ENCODE peak calls at places on chromosomes 13 and 19, in seven cellular contexts. O, M, F, G, W, V and B are unnamed samples.
A peak's percentile ranks its signal among the peaks of the same experiment; 100 is the strongest.

GRCh38 chr13:102090532-102090931 is 311.3 kb downstream of the FGF14 start:
- DNase-seq in M (no peak), F (no peak), O (no peak), V (no peak), W (no peak), G (no peak), B (no peak)

GRCh38 chr13:87887459-87888123 is 216.4 kb downstream of the SLITRK5 start:
- DNase-seq in F (no peak), G (no peak), V (no peak), W (no peak), O (peak; percentile 35), M (no peak), B (no peak)

GRCh38 chr13:71922191-71922590 is 55.2 kb upstream of the DACH1 start:
- DNase-seq in M (no peak), G (no peak), V (no peak), W (no peak), F (no peak), O (no peak), B (no peak)

GRCh38 chr19:56393119-56394012 is at the start of gene ZNF582:
- DNase-seq in F (peak; percentile 95), V (peak; percentile 99), M (peak; percentile 97), W (peak; percentile 96), O (peak; percentile 96), G (peak; percentile 96), B (peak; percentile 98)

GRCh38 chr13:48235100-48235813 is 2.3 kb downstream of the ITM2B start:
- DNase-seq in F (no peak), W (no peak), O (no peak), M (no peak), V (no peak), G (no peak), B (no peak)

GRCh38 chr19:32407004-32407992 is 1.7 kb downstream of the DPY19L3 start:
- DNase-seq in F (peak; percentile 89), V (peak; percentile 82), G (no peak), M (no peak), O (no peak), W (peak; percentile 63), B (no peak)

GRCh38 chr19:18118420-18119242 is 21.1 kb downstream of the MAST3 start:
- DNase-seq in O (no peak), M (no peak), V (no peak), W (no peak), F (peak; percentile 23), G (no peak), B (no peak)

GRCh38 chr13:26557393-26558073 is at the start of gene WASF3:
- DNase-seq in O (peak; percentile 100), M (peak; percentile 96), W (peak; percentile 97), F (peak; percentile 87), G (peak; percentile 92), V (peak; percentile 98), B (peak; percentile 91)

GRCh38 chr13:25881136-25881926 is 170.5 kb downstream of the SHISA2 start:
- DNase-seq in F (no peak), V (no peak), W (no peak), M (no peak), O (no peak), G (no peak), B (no peak)

GRCh38 chr13:112614835-112615234 is 26.9 kb upstream of the TUBGCP3 start:
- DNase-seq in O (peak; percentile 3), M (no peak), V (peak; percentile 8), W (no peak), F (no peak), G (no peak), B (peak; percentile 2)

GRCh38 chr19:5621311-5621944 is 1.1 kb downstream of the SAFB2 start:
- DNase-seq in O (no peak), M (no peak), V (peak; percentile 82), W (peak; percentile 64), F (no peak), G (no peak), B (peak; percentile 83)

GRCh38 chr13:113105032-113105993 is at the start of gene F7:
- DNase-seq in G (peak; percentile 48), M (no peak), W (no peak), V (no peak), O (peak; percentile 46), F (no peak), B (no peak)

GRCh38 chr19:1239796-1240737 is 1.5 kb upstream of the ATP5F1D start:
- DNase-seq in F (peak; percentile 90), V (peak; percentile 95), W (peak; percentile 95), G (peak; percentile 96), M (peak; percentile 93), O (peak; percentile 91), B (peak; percentile 95)

GRCh38 chr19:19033176-19033425 is 216 bp downstream of the SUGP2 start:
- DNase-seq in G (no peak), M (no peak), F (no peak), O (no peak), V (no peak), W (no peak), B (no peak)

GRCh38 chr13:111388851-111389500 is 68.5 kb downstream of the TEX29 start:
- DNase-seq in O (no peak), V (no peak), G (no peak), F (no peak), W (no peak), M (peak; percentile 40), B (no peak)

GRCh38 chr19:29326849-29327840 is 114.2 kb upstream of the UQCRFS1 start:
- DNase-seq in W (no peak), F (no peak), M (no peak), V (no peak), O (no peak), G (no peak), B (no peak)

GRCh38 chr19:31819837-31820236 is 470.6 kb upstream of the TSHZ3 start:
- DNase-seq in M (no peak), V (no peak), W (no peak), F (no peak), G (no peak), O (no peak), B (no peak)

GRCh38 chr19:28329429-28329828 is 883.5 kb downstream of the UQCRFS1 start:
- DNase-seq in V (no peak), M (no peak), G (no peak), W (no peak), F (no peak), O (no peak), B (no peak)

GRCh38 chr19:13231663-13232062 is 81.5 kb downstream of the IER2 start:
- DNase-seq in V (no peak), W (no peak), F (no peak), M (no peak), O (no peak), G (no peak), B (no peak)
- H3K4me3 ChIP-seq in V (no peak overlapping the region), W (no peak overlapping the region), F (no peak overlapping the region), M (no peak overlapping the region), O (no peak overlapping the region), G (no peak overlapping the region), B (no peak overlapping the region)

DNA sequence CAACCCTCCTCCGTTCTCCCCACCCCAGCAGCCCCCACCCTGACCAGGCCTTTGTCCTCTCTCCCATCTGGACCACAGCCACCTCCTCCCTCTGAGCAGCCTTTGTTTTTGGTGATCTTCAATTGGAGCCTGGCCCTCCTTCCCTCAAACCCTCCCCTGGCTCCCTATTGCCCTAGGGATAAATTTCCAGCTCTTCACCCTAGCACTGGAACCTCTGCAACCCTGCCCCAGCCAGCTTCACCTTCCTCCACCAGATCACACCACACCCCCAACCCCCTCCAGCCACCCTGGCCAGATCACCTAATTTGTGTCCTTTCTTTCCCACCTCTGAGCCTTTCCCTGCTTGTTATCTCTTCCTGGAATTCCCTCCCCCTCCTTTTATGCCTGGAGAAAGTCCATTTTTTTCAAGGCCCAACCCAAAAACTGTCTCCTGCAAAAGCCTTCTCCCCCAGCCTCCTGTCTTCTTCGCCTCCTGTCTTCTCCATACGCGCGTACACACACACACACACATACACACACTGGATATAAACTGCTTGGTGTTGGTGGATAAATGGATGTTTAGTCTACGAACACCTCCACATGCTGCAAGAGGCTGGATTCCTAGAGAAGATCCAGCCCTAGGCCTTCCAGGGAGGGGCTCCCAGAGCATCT is 5.2 kb upstream of the TLE2 start:
- DNase-seq in O (no peak), W (no peak), F (no peak), M (no peak), G (no peak), V (no peak), B (no peak)
- H3K4me3 ChIP-seq in O (peak overlapping the region; percentile 62), W (peak overlapping the region; percentile 78), F (no peak overlapping the region), M (no peak overlapping the region), G (no peak overlapping the region), V (no peak overlapping the region), B (no peak overlapping the region)

GRCh38 chr13:30332516-30333165 is 25.3 kb upstream of the KATNAL1 start:
- DNase-seq in W (no peak), G (no peak), V (no peak), M (no peak), F (no peak), O (no peak), B (no peak)

GRCh38 chr13:30331331-30331771 is 24.0 kb upstream of the KATNAL1 start:
- DNase-seq in O (no peak), W (peak; percentile 55), F (no peak), G (no peak), M (no peak), V (no peak), B (no peak)

GRCh38 chr13:30337061-30337601 is 29.8 kb upstream of the KATNAL1 start:
- DNase-seq in V (no peak), O (no peak), W (no peak), G (no peak), M (no peak), F (no peak), B (no peak)

GRCh38 chr13:30333601-30334000 is 26.2 kb upstream of the KATNAL1 start:
- DNase-seq in V (no peak), F (no peak), W (no peak), G (no peak), O (no peak), M (no peak), B (no peak)

DNA sequence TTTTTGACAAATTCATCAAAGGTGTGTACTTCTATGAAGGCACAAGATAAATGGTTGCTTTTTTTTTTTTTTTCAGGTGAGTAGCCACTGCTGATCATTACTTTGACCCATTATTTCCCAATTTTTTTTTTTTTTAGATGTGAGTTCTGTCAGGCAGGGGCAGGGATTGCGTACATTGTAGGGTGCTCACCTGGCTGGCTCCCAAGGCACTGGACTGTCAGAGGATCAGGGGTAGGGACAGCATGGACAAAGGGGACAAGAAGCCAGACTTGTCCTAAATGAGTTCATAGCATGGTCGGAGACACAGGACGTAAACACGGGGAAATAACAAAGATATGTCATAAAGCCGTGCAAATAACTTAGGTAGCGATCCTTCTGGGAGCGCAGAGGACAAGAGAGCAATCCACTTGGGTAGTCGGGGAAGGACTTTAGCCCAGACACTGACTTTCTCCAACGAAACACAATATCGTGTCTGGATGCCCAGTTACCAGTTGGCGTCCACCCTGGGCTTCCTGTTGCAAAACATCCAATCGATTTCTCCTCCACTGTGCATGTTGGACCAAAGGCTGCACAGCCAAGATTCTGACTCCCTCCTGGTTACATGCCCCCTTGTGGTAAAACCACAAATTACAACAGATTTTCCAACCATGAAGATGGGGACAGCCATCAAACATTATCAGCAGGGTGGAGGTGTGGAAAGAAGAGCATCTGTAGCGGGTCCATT is 27.5 kb upstream of the KATNAL1 start:
- DNase-seq in V (no peak), M (no peak), F (peak; percentile 37), G (no peak), W (no peak), O (peak; percentile 22), B (no peak)
- H3K4me3 ChIP-seq in V (no peak overlapping the region), M (no peak overlapping the region), F (no peak overlapping the region), G (no peak overlapping the region), W (no peak overlapping the region), O (no peak overlapping the region), B (no peak overlapping the region)

GRCh38 chr13:99566125-99567083 is 65.1 kb downstream of the TM9SF2 start:
- DNase-seq in O (no peak), F (no peak), V (no peak), M (no peak), G (no peak), W (no peak), B (no peak)

GRCh38 chr13:99564389-99564788 is 63.1 kb downstream of the TM9SF2 start:
- DNase-seq in W (no peak), G (no peak), F (no peak), O (no peak), M (no peak), V (no peak), B (no peak)

GRCh38 chr13:99565478-99566124 is 64.3 kb downstream of the TM9SF2 start:
- DNase-seq in M (no peak), G (no peak), F (no peak), O (no peak), W (no peak), V (no peak), B (no peak)
- H3K4me3 ChIP-seq in M (no peak overlapping the region), G (no peak overlapping the region), F (no peak overlapping the region), O (no peak overlapping the region), W (no peak overlapping the region), V (no peak overlapping the region), B (no peak overlapping the region)